ENCODE peak calls at places on chromosomes 16 and 17, in five cellular contexts. R is pancreas; T is neural crest cell; F is CD8-positive, alpha-beta T cell; P is activated CD4-positive, alpha-beta T cell treated with anti-CD3 and anti-CD28 coated beads, Interleukin-2, amount 10 ng/mL, durations not matched to agents 24 days and 14 days. C is an unnamed sample.

GRCh38 chr17:80034977-80035686 is 540 bp downstream of the TBC1D16 start:
- DNase-seq in F (peak), P (peak), R (peak), T (peak), C (no peak)

GRCh38 chr16:86242244-86243122 is 267.8 kb upstream of the FOXF1 start:
- DNase-seq in F (no peak), R (no peak), T (no peak), P (peak), C (no peak)

GRCh38 chr16:2142942-2143868 is 5.2 kb upstream of the RAB26 start:
- DNase-seq in P (no peak), T (no peak), R (no peak), F (no peak), C (no peak)

GRCh38 chr17:76276461-76277299 is 11.5 kb downstream of the UBALD2 start:
- DNase-seq in R (peak), T (no peak), F (no peak), P (peak), C (no peak)

GRCh38 chr17:38364741-38365140 is 13.1 kb downstream of the SOCS7 start:
- DNase-seq in R (no peak), F (no peak), T (no peak), P (no peak), C (no peak)

GRCh38 chr17:46147167-46147749 is 46.0 kb downstream of the KANSL1 start:
- DNase-seq in R (no peak), P (no peak), F (no peak), T (no peak), C (no peak)

GRCh38 chr17:83155128-83156081 is 76.0 kb downstream of the METRNL start:
- DNase-seq in F (no peak), T (no peak), R (no peak), P (no peak), C (no peak)

GRCh38 chr17:9982159-9982558 is 77.1 kb upstream of the RCVRN start:
- DNase-seq in P (no peak), F (no peak), R (no peak), T (no peak), C (no peak)

GRCh38 chr17:61579961-61580360 is 11.1 kb downstream of the NACA2 start:
- DNase-seq in R (no peak), F (no peak), P (no peak), T (no peak), C (no peak)

GRCh38 chr17:79607941-79608728 is 2.7 kb downstream of the RBFOX3 start:
- DNase-seq in F (no peak), P (no peak), T (peak), R (no peak), C (no peak)

GRCh38 chr16:15482068-15482747 is 47.8 kb downstream of the BMERB1 start:
- DNase-seq in T (no peak), R (peak), F (no peak), P (peak), C (peak)

GRCh38 chr16:89290887-89291286 is 73.4 kb downstream of the ZNF778 start:
- DNase-seq in P (no peak), T (no peak), F (no peak), R (peak), C (no peak)

GRCh38 chr16:21194771-21195301 is 16.5 kb downstream of the ZP2 start:
- DNase-seq in R (no peak), T (no peak), P (no peak), F (no peak), C (no peak)

GRCh38 chr17:31495049-31495885 is 103.8 kb downstream of the RAB11FIP4 start:
- DNase-seq in R (peak), F (no peak), P (no peak), T (no peak), C (no peak)

GRCh38 chr17:60087882-60088669 is 9.4 kb upstream of the HEATR6 start:
- DNase-seq in F (no peak), T (no peak), R (no peak), P (no peak), C (no peak)

GRCh38 chr17:43651621-43652480 is 9.9 kb downstream of the MEOX1 start:
- DNase-seq in T (no peak), P (no peak), R (no peak), F (no peak), C (no peak)

GRCh38 chr17:40191237-40192208 is 14.3 kb downstream of the RAPGEFL1 start:
- DNase-seq in T (peak), P (peak), R (peak), F (peak), C (peak)

GRCh38 chr17:42529054-42529453 is 7.0 kb upstream of the NAGLU start:
- DNase-seq in T (no peak), R (no peak), P (no peak), F (no peak), C (no peak)

GRCh38 chr17:21196126-21196525 is 17.8 kb downstream of the TMEM11 start:
- DNase-seq in F (no peak), T (no peak), P (no peak), R (no peak), C (no peak)

GRCh38 chr17:60135160-60135950 is 14.4 kb upstream of the CA4 start:
- DNase-seq in T (peak), F (peak), P (peak), R (peak), C (peak)

GRCh38 chr17:59111539-59111938 is 4.9 kb upstream of the TRIM37 start:
- DNase-seq in T (no peak), R (no peak), F (no peak), P (no peak), C (no peak)

GRCh38 chr17:48046296-48046695 is 1.9 kb upstream of the NFE2L1 start:
- DNase-seq in T (no peak), P (no peak), R (no peak), F (no peak), C (no peak)

GRCh38 chr16:30853758-30854157 is 40.1 kb downstream of the BCL7C start:
- DNase-seq in P (no peak), F (no peak), T (no peak), R (no peak), C (no peak)

GRCh38 chr16:1283296-1283695 is 26.1 kb upstream of the UBE2I start:
- DNase-seq in T (no peak), F (no peak), R (no peak), P (no peak), C (no peak)

GRCh38 chr16:15861996-15862395 is 5.2 kb upstream of the MYH11 start:
- DNase-seq in P (no peak), R (no peak), T (no peak), F (no peak), C (no peak)

GRCh38 chr17:54353789-54354525 is 531.2 kb downstream of the KIF2B start:
- DNase-seq in R (no peak), T (no peak), F (no peak), P (no peak), C (no peak)

GRCh38 chr17:40819528-40820125 is 2.8 kb downstream of the KRT10 start:
- DNase-seq in T (no peak), R (no peak), F (no peak), P (peak), C (no peak)

GRCh38 chr17:19411641-19412040 is 609 bp downstream of the RNF112 start:
- DNase-seq in T (no peak), R (no peak), P (no peak), F (no peak), C (no peak)

GRCh38 chr16:49268667-49269066 is 13.0 kb downstream of the CBLN1 start:
- DNase-seq in T (no peak), P (no peak), R (no peak), F (no peak), C (no peak)

GRCh38 chr17:77089118-77089477 is 51.7 kb upstream of the SEC14L1 start:
- DNase-seq in P (peak), R (peak), T (no peak), F (no peak), C (no peak)